ENCODE peak calls at places on chromosome 6, in five cellular contexts. One of them, this sample, is unnamed.
A peak's percentile ranks its signal among the peaks of the same experiment; 100 is the strongest.

GRCh38 chr6:10951675-10952282 is 64.9 kb downstream of the SYCP2L start:
- DNase-seq in CD8-positive, alpha-beta T cell: no peak
- DNase-seq in neural progenitor cell: peak; percentile 47
- DNase-seq in mesendoderm: peak; percentile 54
- DNase-seq in left lung: peak; percentile 37
- DNase-seq in this sample: no peak

GRCh38 chr6:39791850-39792500 is at the start of gene DAAM2:
- DNase-seq in neural progenitor cell: peak; percentile 70
- DNase-seq in mesendoderm: peak; percentile 42
- DNase-seq in CD8-positive, alpha-beta T cell: no peak
- DNase-seq in left lung: peak; percentile 48
- DNase-seq in this sample: no peak

GRCh38 chr6:99096186-99096585 is 148.4 kb upstream of the FBXL4 start:
- DNase-seq in mesendoderm: no peak
- DNase-seq in neural progenitor cell: no peak
- DNase-seq in left lung: no peak
- DNase-seq in CD8-positive, alpha-beta T cell: no peak
- DNase-seq in this sample: no peak

GRCh38 chr6:36054965-36055364 is 27.4 kb downstream of the MAPK14 start:
- DNase-seq in mesendoderm: peak; percentile 28
- DNase-seq in left lung: no peak
- DNase-seq in CD8-positive, alpha-beta T cell: no peak
- DNase-seq in neural progenitor cell: no peak
- DNase-seq in this sample: no peak

GRCh38 chr6:4953440-4953839 is 50.4 kb downstream of the RPP40 start:
- DNase-seq in neural progenitor cell: no peak
- DNase-seq in CD8-positive, alpha-beta T cell: no peak
- DNase-seq in left lung: no peak
- DNase-seq in mesendoderm: no peak
- DNase-seq in this sample: no peak

GRCh38 chr6:4885534-4885933 is 109.3 kb downstream of the CDYL start:
- DNase-seq in CD8-positive, alpha-beta T cell: no peak
- DNase-seq in left lung: no peak
- DNase-seq in neural progenitor cell: no peak
- DNase-seq in mesendoderm: no peak
- DNase-seq in this sample: no peak

GRCh38 chr6:135540207-135540877 is 42.8 kb upstream of the AHI1 start:
- DNase-seq in mesendoderm: peak; percentile 19
- DNase-seq in neural progenitor cell: no peak
- DNase-seq in CD8-positive, alpha-beta T cell: no peak
- DNase-seq in left lung: no peak
- DNase-seq in this sample: no peak

GRCh38 chr6:20319520-20320357 is 81.9 kb upstream of the E2F3 start:
- DNase-seq in CD8-positive, alpha-beta T cell: peak; percentile 68
- DNase-seq in left lung: peak; percentile 64
- DNase-seq in neural progenitor cell: no peak
- DNase-seq in mesendoderm: no peak
- DNase-seq in this sample: no peak

GRCh38 chr6:3281669-3282460 is 23.1 kb downstream of the PSMG4 start:
- DNase-seq in left lung: no peak
- DNase-seq in neural progenitor cell: peak; percentile 51
- DNase-seq in CD8-positive, alpha-beta T cell: no peak
- DNase-seq in mesendoderm: peak; percentile 53
- DNase-seq in this sample: peak; percentile 29

GRCh38 chr6:36368921-36369880 is 18.3 kb downstream of the ETV7 start:
- DNase-seq in CD8-positive, alpha-beta T cell: no peak
- DNase-seq in neural progenitor cell: no peak
- DNase-seq in mesendoderm: peak; percentile 72
- DNase-seq in left lung: peak; percentile 54
- DNase-seq in this sample: no peak

GRCh38 chr6:94736231-94736630 is 841.1 kb upstream of the MANEA start:
- DNase-seq in mesendoderm: no peak
- DNase-seq in left lung: no peak
- DNase-seq in CD8-positive, alpha-beta T cell: no peak
- DNase-seq in neural progenitor cell: no peak
- DNase-seq in this sample: no peak

GRCh38 chr6:116461563-116462507 is 660 bp downstream of the CALHM6 start:
- DNase-seq in CD8-positive, alpha-beta T cell: peak; percentile 10
- DNase-seq in neural progenitor cell: peak; percentile 87
- DNase-seq in mesendoderm: peak; percentile 90
- DNase-seq in left lung: peak; percentile 64
- DNase-seq in this sample: no peak

GRCh38 chr6:3075522-3076113 is 7.3 kb downstream of the RIPK1 start:
- DNase-seq in mesendoderm: no peak
- DNase-seq in left lung: no peak
- DNase-seq in CD8-positive, alpha-beta T cell: no peak
- DNase-seq in neural progenitor cell: no peak
- DNase-seq in this sample: no peak

GRCh38 chr6:70956451-70957283 is at the start of gene B3GAT2:
- DNase-seq in left lung: no peak
- DNase-seq in CD8-positive, alpha-beta T cell: no peak
- DNase-seq in mesendoderm: peak; percentile 69
- DNase-seq in neural progenitor cell: peak; percentile 79
- DNase-seq in this sample: peak; percentile 49

GRCh38 chr6:14282326-14282725 is 164.8 kb downstream of the CD83 start:
- DNase-seq in neural progenitor cell: no peak
- DNase-seq in CD8-positive, alpha-beta T cell: no peak
- DNase-seq in left lung: no peak
- DNase-seq in mesendoderm: no peak
- DNase-seq in this sample: no peak

GRCh38 chr6:99618649-99619408 is 12.2 kb downstream of the PRDM13 start:
- DNase-seq in mesendoderm: peak; percentile 67
- DNase-seq in CD8-positive, alpha-beta T cell: no peak
- DNase-seq in left lung: no peak
- DNase-seq in neural progenitor cell: peak; percentile 70
- DNase-seq in this sample: no peak

GRCh38 chr6:79250107-79250514 is 15.6 kb upstream of the HMGN3 start:
- DNase-seq in mesendoderm: peak; percentile 31
- DNase-seq in CD8-positive, alpha-beta T cell: no peak
- DNase-seq in neural progenitor cell: peak; percentile 18
- DNase-seq in left lung: no peak
- DNase-seq in this sample: no peak

GRCh38 chr6:91291071-91291470 is 704.2 kb upstream of the MAP3K7 start:
- DNase-seq in CD8-positive, alpha-beta T cell: no peak
- DNase-seq in mesendoderm: no peak
- DNase-seq in left lung: no peak
- DNase-seq in neural progenitor cell: no peak
- DNase-seq in this sample: no peak

GRCh38 chr6:71127374-71127773 is 161.2 kb upstream of the OGFRL1 start:
- DNase-seq in left lung: no peak
- DNase-seq in CD8-positive, alpha-beta T cell: no peak
- DNase-seq in mesendoderm: peak; percentile 46
- DNase-seq in neural progenitor cell: peak; percentile 31
- DNase-seq in this sample: no peak

GRCh38 chr6:132570221-132570777 is at the start of gene TAAR6:
- DNase-seq in left lung: no peak
- DNase-seq in neural progenitor cell: no peak
- DNase-seq in mesendoderm: no peak
- DNase-seq in CD8-positive, alpha-beta T cell: no peak
- DNase-seq in this sample: peak; percentile 58

GRCh38 chr6:115896538-115897129 is 164.1 kb downstream of the FRK start:
- DNase-seq in neural progenitor cell: peak; percentile 62
- DNase-seq in mesendoderm: peak; percentile 29
- DNase-seq in left lung: no peak
- DNase-seq in CD8-positive, alpha-beta T cell: no peak
- DNase-seq in this sample: no peak

GRCh38 chr6:21188505-21189223 is 404.9 kb upstream of the SOX4 start:
- DNase-seq in CD8-positive, alpha-beta T cell: no peak
- DNase-seq in mesendoderm: peak; percentile 39
- DNase-seq in neural progenitor cell: no peak
- DNase-seq in left lung: no peak
- DNase-seq in this sample: no peak

GRCh38 chr6:79694156-79694555 is 63.0 kb downstream of the SH3BGRL2 start:
- DNase-seq in mesendoderm: no peak
- DNase-seq in CD8-positive, alpha-beta T cell: no peak
- DNase-seq in neural progenitor cell: no peak
- DNase-seq in left lung: no peak
- DNase-seq in this sample: no peak

GRCh38 chr6:136773473-136773796 is 18.8 kb downstream of the MAP3K5 start:
- DNase-seq in left lung: no peak
- DNase-seq in neural progenitor cell: no peak
- DNase-seq in CD8-positive, alpha-beta T cell: no peak
- DNase-seq in mesendoderm: no peak
- DNase-seq in this sample: no peak
- H3K27ac ChIP-seq in left lung: peak overlapping the region; percentile 80
- H3K27ac ChIP-seq in neural progenitor cell: no peak overlapping the region
- H3K27ac ChIP-seq in CD8-positive, alpha-beta T cell: no peak overlapping the region
- H3K27ac ChIP-seq in mesendoderm: no peak overlapping the region
- H3K27ac ChIP-seq in this sample: peak overlapping the region; percentile 7

GRCh38 chr6:408599-409102 is 17.1 kb downstream of the IRF4 start:
- DNase-seq in left lung: peak; percentile 80
- DNase-seq in CD8-positive, alpha-beta T cell: no peak
- DNase-seq in mesendoderm: peak; percentile 80
- DNase-seq in neural progenitor cell: peak; percentile 79
- DNase-seq in this sample: no peak
- H3K27ac ChIP-seq in left lung: peak overlapping the region; percentile 59
- H3K27ac ChIP-seq in CD8-positive, alpha-beta T cell: no peak overlapping the region
- H3K27ac ChIP-seq in mesendoderm: no peak overlapping the region
- H3K27ac ChIP-seq in neural progenitor cell: no peak overlapping the region
- H3K27ac ChIP-seq in this sample: no peak overlapping the region

DNA sequence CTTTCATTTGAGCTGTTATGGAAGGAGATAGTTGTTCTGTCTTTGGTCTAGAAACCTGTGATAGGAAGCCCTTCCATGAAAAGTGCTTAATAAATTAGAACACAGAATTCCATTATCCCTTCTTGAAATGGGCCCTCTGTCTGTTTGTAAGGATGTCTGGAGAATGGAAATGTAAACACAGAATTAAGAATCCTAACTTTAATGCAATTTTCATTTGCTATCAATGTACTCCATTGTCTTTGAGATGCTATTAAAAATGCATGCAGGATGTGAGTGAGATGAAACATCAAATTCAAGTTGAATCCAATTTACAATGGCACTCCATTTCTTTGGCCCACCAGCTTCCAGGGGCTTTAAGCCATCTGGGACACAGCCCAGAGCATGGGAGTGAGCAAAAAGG is 13.9 kb upstream of the AARS2 start:
- DNase-seq in left lung: no peak
- DNase-seq in mesendoderm: no peak
- DNase-seq in neural progenitor cell: no peak
- DNase-seq in CD8-positive, alpha-beta T cell: no peak
- DNase-seq in this sample: no peak
- H3K27ac ChIP-seq in left lung: no peak overlapping the region
- H3K27ac ChIP-seq in mesendoderm: no peak overlapping the region
- H3K27ac ChIP-seq in neural progenitor cell: no peak overlapping the region
- H3K27ac ChIP-seq in CD8-positive, alpha-beta T cell: no peak overlapping the region
- H3K27ac ChIP-seq in this sample: no peak overlapping the region

GRCh38 chr6:168605964-168606363 is 165.0 kb downstream of the SMOC2 start:
- DNase-seq in left lung: no peak
- DNase-seq in neural progenitor cell: no peak
- DNase-seq in CD8-positive, alpha-beta T cell: no peak
- DNase-seq in mesendoderm: no peak
- DNase-seq in this sample: no peak
- H3K27ac ChIP-seq in left lung: no peak overlapping the region
- H3K27ac ChIP-seq in neural progenitor cell: no peak overlapping the region
- H3K27ac ChIP-seq in CD8-positive, alpha-beta T cell: no peak overlapping the region
- H3K27ac ChIP-seq in mesendoderm: no peak overlapping the region
- H3K27ac ChIP-seq in this sample: no peak overlapping the region

GRCh38 chr6:138491020-138491419 is 8.3 kb downstream of the NHSL1 start:
- DNase-seq in CD8-positive, alpha-beta T cell: no peak
- DNase-seq in left lung: no peak
- DNase-seq in neural progenitor cell: no peak
- DNase-seq in mesendoderm: no peak
- DNase-seq in this sample: no peak
- H3K27ac ChIP-seq in CD8-positive, alpha-beta T cell: no peak overlapping the region
- H3K27ac ChIP-seq in left lung: no peak overlapping the region
- H3K27ac ChIP-seq in neural progenitor cell: no peak overlapping the region
- H3K27ac ChIP-seq in mesendoderm: no peak overlapping the region
- H3K27ac ChIP-seq in this sample: no peak overlapping the region

DNA sequence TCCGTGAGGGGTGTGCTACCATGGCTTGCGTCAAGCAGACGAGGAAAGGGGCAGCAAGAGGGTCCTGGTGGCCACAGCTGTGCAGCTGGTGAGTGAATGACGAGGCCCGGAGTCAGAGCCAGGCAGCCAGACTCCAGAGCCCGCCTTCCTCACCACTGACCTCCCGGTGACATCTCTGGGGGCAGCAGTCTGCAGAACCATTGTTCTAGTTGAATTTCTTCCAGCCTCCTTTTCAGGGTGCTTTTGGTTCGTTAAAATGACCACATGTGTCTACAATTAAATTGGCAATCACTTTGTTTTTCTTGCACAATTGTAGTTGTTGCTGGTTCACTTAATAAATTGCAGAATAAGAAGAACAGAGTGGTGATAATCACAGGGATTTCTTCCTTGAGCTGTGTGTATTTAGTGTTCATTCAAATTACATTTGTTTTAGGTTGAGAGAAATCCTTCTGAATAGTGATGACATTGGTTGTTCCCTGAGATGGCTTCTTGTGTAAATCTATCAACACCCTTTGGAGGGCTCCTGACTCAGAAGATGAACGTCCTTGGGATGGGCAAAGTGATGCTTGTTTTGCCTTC is 96.4 kb downstream of the TULP4 start:
- DNase-seq in CD8-positive, alpha-beta T cell: no peak
- DNase-seq in left lung: peak; percentile 41
- DNase-seq in mesendoderm: no peak
- DNase-seq in neural progenitor cell: peak; percentile 42
- DNase-seq in this sample: peak; percentile 68
- H3K27ac ChIP-seq in CD8-positive, alpha-beta T cell: no peak overlapping the region
- H3K27ac ChIP-seq in left lung: no peak overlapping the region
- H3K27ac ChIP-seq in mesendoderm: no peak overlapping the region
- H3K27ac ChIP-seq in neural progenitor cell: no peak overlapping the region
- H3K27ac ChIP-seq in this sample: peak overlapping the region; percentile 82

GRCh38 chr6:165854061-165854862 is 191.2 kb upstream of the PDE10A start:
- DNase-seq in left lung: no peak
- DNase-seq in CD8-positive, alpha-beta T cell: no peak
- DNase-seq in neural progenitor cell: peak; percentile 42
- DNase-seq in mesendoderm: no peak
- DNase-seq in this sample: no peak
- H3K27ac ChIP-seq in left lung: no peak overlapping the region
- H3K27ac ChIP-seq in CD8-positive, alpha-beta T cell: no peak overlapping the region
- H3K27ac ChIP-seq in neural progenitor cell: no peak overlapping the region
- H3K27ac ChIP-seq in mesendoderm: no peak overlapping the region
- H3K27ac ChIP-seq in this sample: no peak overlapping the region

GRCh38 chr6:17446713-17447112 is 53.3 kb downstream of the CAP2 start:
- DNase-seq in CD8-positive, alpha-beta T cell: no peak
- DNase-seq in neural progenitor cell: peak; percentile 11
- DNase-seq in mesendoderm: no peak
- DNase-seq in left lung: no peak
- DNase-seq in this sample: no peak
- H3K27ac ChIP-seq in CD8-positive, alpha-beta T cell: no peak overlapping the region
- H3K27ac ChIP-seq in neural progenitor cell: no peak overlapping the region
- H3K27ac ChIP-seq in mesendoderm: no peak overlapping the region
- H3K27ac ChIP-seq in left lung: no peak overlapping the region
- H3K27ac ChIP-seq in this sample: no peak overlapping the region